ENCODE peak calls at places on chromosomes 2 and 18, in five cellular contexts. I is midbrain, R is NCI-H146, O is NCI-H2171, J is NCI-H1436. V is an unnamed sample.

GRCh38 chr2:48356701-48357322 is 173.1 kb upstream of the STON1 start:
- DNase-seq in I (no peak), R (peak), O (no peak), J (peak), V (no peak)

GRCh38 chr2:64426191-64426952 is 27.6 kb upstream of the LGALSL start:
- DNase-seq in I (no peak), R (no peak), O (no peak), J (no peak), V (no peak)

GRCh38 chr2:177758591-177759371 is 313.8 kb downstream of the PDE11A start:
- DNase-seq in I (peak), R (peak), O (peak), J (peak), V (peak)

GRCh38 chr2:932320-933221 is 18.1 kb upstream of the SNTG2 start:
- DNase-seq in I (no peak), R (no peak), O (no peak), J (no peak), V (no peak)

GRCh38 chr2:20919301-20919800 is 96.5 kb upstream of the LDAH start:
- DNase-seq in I (no peak), R (no peak), O (no peak), J (no peak), V (no peak)

GRCh38 chr2:132390076-132390475 is 26.5 kb upstream of the GPR39 start:
- DNase-seq in I (no peak), R (no peak), O (no peak), J (no peak), V (no peak)

GRCh38 chr2:221517362-221518121 is 54.6 kb downstream of the EPHA4 start:
- DNase-seq in I (no peak), R (no peak), O (no peak), J (no peak), V (no peak)

GRCh38 chr2:190930411-190930810 is 49.8 kb downstream of the GLS start:
- DNase-seq in I (no peak), R (no peak), O (peak), J (no peak), V (no peak)

GRCh38 chr2:101440127-101440738 is 34.7 kb downstream of the RFX8 start:
- DNase-seq in I (no peak), R (no peak), O (no peak), J (no peak), V (no peak)

GRCh38 chr2:101832114-101832513 is 134.6 kb downstream of the MAP4K4 start:
- DNase-seq in I (peak), R (no peak), O (no peak), J (no peak), V (no peak)

GRCh38 chr2:117698287-117698686 is 116.2 kb upstream of the DDX18 start:
- DNase-seq in I (no peak), R (no peak), O (no peak), J (no peak), V (no peak)

GRCh38 chr2:177489719-177490301 is 97.2 kb downstream of the AGPS start:
- DNase-seq in I (peak), R (peak), O (peak), J (no peak), V (peak)

GRCh38 chr2:202542142-202542541 is 92.6 kb upstream of the FAM117B start:
- DNase-seq in I (no peak), R (no peak), O (peak), J (no peak), V (no peak)

GRCh38 chr2:158501301-158501700 is 44.5 kb downstream of the PKP4 start:
- DNase-seq in I (peak), R (no peak), O (peak), J (peak), V (peak)

GRCh38 chr2:112942654-112943002 is 31.7 kb downstream of the IL37 start:
- DNase-seq in I (no peak), R (peak), O (no peak), J (no peak), V (no peak)

GRCh38 chr2:207338220-207338607 is 172.5 kb upstream of the KLF7 start:
- DNase-seq in I (no peak), R (no peak), O (no peak), J (no peak), V (peak)

GRCh38 chr18:55300469-55301195 is 287.4 kb downstream of the TCF4 start:
- DNase-seq in I (no peak), R (no peak), O (peak), J (peak), V (peak)

GRCh38 chr2:73008261-73009159 is 63.0 kb downstream of the SFXN5 start:
- DNase-seq in I (no peak), R (no peak), O (no peak), J (no peak), V (no peak)

GRCh38 chr18:22856870-22857269 is 76.3 kb upstream of the RBBP8 start:
- DNase-seq in I (no peak), R (no peak), O (no peak), J (no peak), V (no peak)

GRCh38 chr18:78857252-78858150 is 122.1 kb upstream of the SALL3 start:
- DNase-seq in I (no peak), R (no peak), O (no peak), J (no peak), V (no peak)

GRCh38 chr18:25288340-25288955 is 63.5 kb downstream of the ZNF521 start:
- DNase-seq in I (no peak), R (no peak), O (no peak), J (no peak), V (no peak)

V was measured in NCI-H2107.